ENCODE peak calls at places on chromosomes 4 and X, in four cellular contexts. One of them, this sample, is unnamed.

GRCh38 chr4:119559044-119559647 is 69.5 kb downstream of the PDE5A start:
- DNase-seq in RPMI8226: peak
- DNase-seq in iris pigment epithelial cell: peak
- DNase-seq in AG08395: peak
- DNase-seq in this sample: peak

GRCh38 chrX:46247456-46247855 is 297.8 kb downstream of the ZNF674 start:
- DNase-seq in RPMI8226: no peak
- DNase-seq in iris pigment epithelial cell: no peak
- DNase-seq in AG08395: no peak
- DNase-seq in this sample: no peak

GRCh38 chr4:86895692-86896488 is 3.7 kb upstream of the C4orf36 start:
- DNase-seq in RPMI8226: peak
- DNase-seq in iris pigment epithelial cell: peak
- DNase-seq in AG08395: peak
- DNase-seq in this sample: peak

GRCh38 chr4:1661695-1662094 is 22.4 kb downstream of the FAM53A start:
- DNase-seq in RPMI8226: no peak
- DNase-seq in iris pigment epithelial cell: no peak
- DNase-seq in AG08395: no peak
- DNase-seq in this sample: no peak

GRCh38 chr4:23060776-23061175 is 368.0 kb downstream of the GBA3 start:
- DNase-seq in RPMI8226: no peak
- DNase-seq in iris pigment epithelial cell: peak
- DNase-seq in AG08395: peak
- DNase-seq in this sample: peak

GRCh38 chr4:72858328-72858727 is 211.2 kb downstream of the COX18 start:
- DNase-seq in RPMI8226: no peak
- DNase-seq in iris pigment epithelial cell: peak
- DNase-seq in AG08395: peak
- DNase-seq in this sample: peak

GRCh38 chrX:1528884-1529203 is 8.1 kb downstream of the P2RY8 start:
- DNase-seq in RPMI8226: no peak
- DNase-seq in iris pigment epithelial cell: no peak
- DNase-seq in AG08395: no peak
- DNase-seq in this sample: no peak

GRCh38 chr4:72314869-72315268 is 254.2 kb downstream of the ADAMTS3 start:
- DNase-seq in RPMI8226: no peak
- DNase-seq in iris pigment epithelial cell: peak
- DNase-seq in AG08395: peak
- DNase-seq in this sample: peak

GRCh38 chr4:78059524-78059889 is 2.4 kb downstream of the FRAS1 start:
- DNase-seq in RPMI8226: peak
- DNase-seq in iris pigment epithelial cell: peak
- DNase-seq in AG08395: peak
- DNase-seq in this sample: peak

This sample was measured in fibroblast of lung.